ENCODE peak calls at places on chromosomes 16 and 17, in seven cellular contexts. N is occipital lobe; A is ELF-1; Y is left ventricle myocardium inferior; W is amniotic stem cell; B is stimulated activated CD4-positive, alpha-beta T cell treated with anti-CD3 and anti-CD28 coated beads, Interleukin-2, amount 100 ng/mL, for 24 hours; F is SW 1271. U is an unnamed sample.

GRCh38 chr16:1706386-1707192 is 594 bp downstream of the MAPK8IP3 start:
- DNase-seq in A (no peak), W (no peak), F (no peak), Y (no peak), B (peak; percentile 56), N (no peak), U (no peak)

GRCh38 chr16:54455021-54455725 is 168.6 kb upstream of the IRX3 start:
- DNase-seq in N (no peak), A (no peak), B (no peak), Y (no peak), F (no peak), W (no peak), U (peak; percentile 35)

GRCh38 chr16:17467923-17468540 is 2.7 kb downstream of the XYLT1 start:
- DNase-seq in B (peak; percentile 41), W (no peak), Y (peak; percentile 54), F (no peak), A (peak; percentile 78), N (peak; percentile 67), U (peak; percentile 74)

GRCh38 chr17:70110443-70110880 is 35.4 kb downstream of the KCNJ16 start:
- DNase-seq in F (no peak), W (no peak), B (no peak), A (no peak), Y (no peak), N (no peak), U (peak; percentile 75)

GRCh38 chr17:44385287-44386181 is 3.9 kb downstream of the ITGA2B start:
- DNase-seq in W (peak; percentile 36), A (peak; percentile 66), F (peak; percentile 42), Y (peak; percentile 83), B (peak; percentile 87), N (peak; percentile 62), U (peak; percentile 82)

GRCh38 chr16:15439102-15439501 is 4.7 kb downstream of the BMERB1 start:
- DNase-seq in A (no peak), W (no peak), F (no peak), B (no peak), N (no peak), Y (no peak), U (no peak)

GRCh38 chr17:74361613-74362391 is at the start of gene BTBD17:
- DNase-seq in B (peak; percentile 40), F (peak; percentile 12), W (no peak), N (peak; percentile 9), A (peak; percentile 84), Y (peak; percentile 55), U (peak; percentile 95)

GRCh38 chr16:89146211-89147005 is 25.1 kb upstream of the CDH15 start:
- DNase-seq in F (no peak), Y (no peak), B (no peak), N (no peak), W (no peak), A (no peak), U (no peak)

GRCh38 chr16:17773698-17774101 is 302.9 kb upstream of the XYLT1 start:
- DNase-seq in N (no peak), Y (no peak), F (no peak), B (no peak), A (no peak), W (no peak), U (no peak)

U was measured in WERI-Rb-1.